ENCODE peak calls at places on chromosomes 4 and X, in seven cellular contexts. One of them, this sample, is unnamed.

GRCh38 chr4:69057620-69058409 is 38.5 kb upstream of the UGT2B7 start:
- DNase-seq in midbrain: no peak
- DNase-seq in NCI-H774: peak
- DNase-seq in stimulated activated CD4-positive, alpha-beta T cell treated with anti-CD3 and anti-CD28 coated beads, Interleukin-1b, Interleukin-23, amount 100 ng/mL, for 48 hours: no peak
- DNase-seq in A172: no peak
- DNase-seq in T-cell: no peak
- DNase-seq in activated CD4-positive, alpha-beta T cell treated with anti-CD3 and anti-CD28 coated beads, Interleukin-2, amount 50 U/mL, for 24 hours: no peak
- DNase-seq in this sample: peak

GRCh38 chrX:68703369-68703768 is 55.9 kb downstream of the STARD8 start:
- DNase-seq in A172: no peak
- DNase-seq in stimulated activated CD4-positive, alpha-beta T cell treated with anti-CD3 and anti-CD28 coated beads, Interleukin-1b, Interleukin-23, amount 100 ng/mL, for 48 hours: no peak
- DNase-seq in activated CD4-positive, alpha-beta T cell treated with anti-CD3 and anti-CD28 coated beads, Interleukin-2, amount 50 U/mL, for 24 hours: no peak
- DNase-seq in T-cell: no peak
- DNase-seq in NCI-H774: no peak
- DNase-seq in midbrain: no peak
- DNase-seq in this sample: peak

GRCh38 chr4:93828830-93829530 is 427 bp downstream of the ATOH1 start:
- DNase-seq in A172: no peak
- DNase-seq in T-cell: no peak
- DNase-seq in activated CD4-positive, alpha-beta T cell treated with anti-CD3 and anti-CD28 coated beads, Interleukin-2, amount 50 U/mL, for 24 hours: no peak
- DNase-seq in stimulated activated CD4-positive, alpha-beta T cell treated with anti-CD3 and anti-CD28 coated beads, Interleukin-1b, Interleukin-23, amount 100 ng/mL, for 48 hours: no peak
- DNase-seq in midbrain: no peak
- DNase-seq in NCI-H774: no peak
- DNase-seq in this sample: no peak

GRCh38 chr4:126604273-126604867 is 1028.4 kb upstream of the INTU start:
- DNase-seq in T-cell: no peak
- DNase-seq in A172: peak
- DNase-seq in midbrain: peak
- DNase-seq in stimulated activated CD4-positive, alpha-beta T cell treated with anti-CD3 and anti-CD28 coated beads, Interleukin-1b, Interleukin-23, amount 100 ng/mL, for 48 hours: no peak
- DNase-seq in NCI-H774: no peak
- DNase-seq in activated CD4-positive, alpha-beta T cell treated with anti-CD3 and anti-CD28 coated beads, Interleukin-2, amount 50 U/mL, for 24 hours: no peak
- DNase-seq in this sample: peak

GRCh38 chrX:39652336-39652735 is 445.4 kb downstream of the BCOR start:
- DNase-seq in activated CD4-positive, alpha-beta T cell treated with anti-CD3 and anti-CD28 coated beads, Interleukin-2, amount 50 U/mL, for 24 hours: no peak
- DNase-seq in A172: no peak
- DNase-seq in NCI-H774: no peak
- DNase-seq in midbrain: no peak
- DNase-seq in stimulated activated CD4-positive, alpha-beta T cell treated with anti-CD3 and anti-CD28 coated beads, Interleukin-1b, Interleukin-23, amount 100 ng/mL, for 48 hours: peak
- DNase-seq in T-cell: no peak
- DNase-seq in this sample: no peak

GRCh38 chr4:152776352-152776751 is 3.2 kb downstream of the TIGD4 start:
- DNase-seq in midbrain: no peak
- DNase-seq in activated CD4-positive, alpha-beta T cell treated with anti-CD3 and anti-CD28 coated beads, Interleukin-2, amount 50 U/mL, for 24 hours: no peak
- DNase-seq in T-cell: no peak
- DNase-seq in A172: no peak
- DNase-seq in NCI-H774: no peak
- DNase-seq in stimulated activated CD4-positive, alpha-beta T cell treated with anti-CD3 and anti-CD28 coated beads, Interleukin-1b, Interleukin-23, amount 100 ng/mL, for 48 hours: no peak
- DNase-seq in this sample: no peak

GRCh38 chrX:45422216-45422925 is 221.7 kb upstream of the DIPK2B start:
- DNase-seq in NCI-H774: no peak
- DNase-seq in T-cell: no peak
- DNase-seq in activated CD4-positive, alpha-beta T cell treated with anti-CD3 and anti-CD28 coated beads, Interleukin-2, amount 50 U/mL, for 24 hours: no peak
- DNase-seq in stimulated activated CD4-positive, alpha-beta T cell treated with anti-CD3 and anti-CD28 coated beads, Interleukin-1b, Interleukin-23, amount 100 ng/mL, for 48 hours: no peak
- DNase-seq in midbrain: no peak
- DNase-seq in A172: peak
- DNase-seq in this sample: no peak

GRCh38 chr4:8911311-8912088 is 39.9 kb upstream of the HMX1 start:
- DNase-seq in T-cell: no peak
- DNase-seq in midbrain: peak
- DNase-seq in activated CD4-positive, alpha-beta T cell treated with anti-CD3 and anti-CD28 coated beads, Interleukin-2, amount 50 U/mL, for 24 hours: no peak
- DNase-seq in A172: peak
- DNase-seq in stimulated activated CD4-positive, alpha-beta T cell treated with anti-CD3 and anti-CD28 coated beads, Interleukin-1b, Interleukin-23, amount 100 ng/mL, for 48 hours: no peak
- DNase-seq in NCI-H774: no peak
- DNase-seq in this sample: no peak

GRCh38 chr4:128355301-128355700 is 67.7 kb upstream of the PGRMC2 start:
- DNase-seq in stimulated activated CD4-positive, alpha-beta T cell treated with anti-CD3 and anti-CD28 coated beads, Interleukin-1b, Interleukin-23, amount 100 ng/mL, for 48 hours: no peak
- DNase-seq in A172: peak
- DNase-seq in activated CD4-positive, alpha-beta T cell treated with anti-CD3 and anti-CD28 coated beads, Interleukin-2, amount 50 U/mL, for 24 hours: no peak
- DNase-seq in midbrain: no peak
- DNase-seq in NCI-H774: no peak
- DNase-seq in T-cell: no peak
- DNase-seq in this sample: peak

GRCh38 chr4:122576261-122577188 is 44.3 kb downstream of the IL21 start:
- DNase-seq in A172: peak
- DNase-seq in NCI-H774: peak
- DNase-seq in midbrain: peak
- DNase-seq in activated CD4-positive, alpha-beta T cell treated with anti-CD3 and anti-CD28 coated beads, Interleukin-2, amount 50 U/mL, for 24 hours: no peak
- DNase-seq in T-cell: no peak
- DNase-seq in stimulated activated CD4-positive, alpha-beta T cell treated with anti-CD3 and anti-CD28 coated beads, Interleukin-1b, Interleukin-23, amount 100 ng/mL, for 48 hours: peak
- DNase-seq in this sample: peak

GRCh38 chr4:75036046-75036445 is 103.1 kb downstream of the PARM1 start:
- DNase-seq in NCI-H774: no peak
- DNase-seq in midbrain: no peak
- DNase-seq in stimulated activated CD4-positive, alpha-beta T cell treated with anti-CD3 and anti-CD28 coated beads, Interleukin-1b, Interleukin-23, amount 100 ng/mL, for 48 hours: no peak
- DNase-seq in A172: no peak
- DNase-seq in T-cell: no peak
- DNase-seq in activated CD4-positive, alpha-beta T cell treated with anti-CD3 and anti-CD28 coated beads, Interleukin-2, amount 50 U/mL, for 24 hours: no peak
- DNase-seq in this sample: no peak

GRCh38 chr4:185421366-185422124 is 4.2 kb downstream of the UFSP2 start:
- DNase-seq in activated CD4-positive, alpha-beta T cell treated with anti-CD3 and anti-CD28 coated beads, Interleukin-2, amount 50 U/mL, for 24 hours: no peak
- DNase-seq in stimulated activated CD4-positive, alpha-beta T cell treated with anti-CD3 and anti-CD28 coated beads, Interleukin-1b, Interleukin-23, amount 100 ng/mL, for 48 hours: no peak
- DNase-seq in NCI-H774: no peak
- DNase-seq in midbrain: no peak
- DNase-seq in T-cell: no peak
- DNase-seq in A172: peak
- DNase-seq in this sample: peak

GRCh38 chrX:71183341-71183740 is 38.7 kb downstream of the NLGN3 start:
- DNase-seq in A172: no peak
- DNase-seq in midbrain: no peak
- DNase-seq in activated CD4-positive, alpha-beta T cell treated with anti-CD3 and anti-CD28 coated beads, Interleukin-2, amount 50 U/mL, for 24 hours: no peak
- DNase-seq in T-cell: no peak
- DNase-seq in NCI-H774: no peak
- DNase-seq in stimulated activated CD4-positive, alpha-beta T cell treated with anti-CD3 and anti-CD28 coated beads, Interleukin-1b, Interleukin-23, amount 100 ng/mL, for 48 hours: no peak
- DNase-seq in this sample: no peak

GRCh38 chr4:38368612-38369011 is 295.4 kb upstream of the KLF3 start:
- DNase-seq in NCI-H774: no peak
- DNase-seq in activated CD4-positive, alpha-beta T cell treated with anti-CD3 and anti-CD28 coated beads, Interleukin-2, amount 50 U/mL, for 24 hours: no peak
- DNase-seq in stimulated activated CD4-positive, alpha-beta T cell treated with anti-CD3 and anti-CD28 coated beads, Interleukin-1b, Interleukin-23, amount 100 ng/mL, for 48 hours: peak
- DNase-seq in A172: peak
- DNase-seq in T-cell: no peak
- DNase-seq in midbrain: no peak
- DNase-seq in this sample: peak

GRCh38 chr4:104531390-104531789 is 36.7 kb upstream of the CXXC4 start:
- DNase-seq in T-cell: no peak
- DNase-seq in stimulated activated CD4-positive, alpha-beta T cell treated with anti-CD3 and anti-CD28 coated beads, Interleukin-1b, Interleukin-23, amount 100 ng/mL, for 48 hours: no peak
- DNase-seq in A172: no peak
- DNase-seq in NCI-H774: no peak
- DNase-seq in activated CD4-positive, alpha-beta T cell treated with anti-CD3 and anti-CD28 coated beads, Interleukin-2, amount 50 U/mL, for 24 hours: no peak
- DNase-seq in midbrain: peak
- DNase-seq in this sample: no peak

GRCh38 chrX:46178763-46179162 is 366.5 kb downstream of the ZNF674 start:
- DNase-seq in T-cell: no peak
- DNase-seq in NCI-H774: no peak
- DNase-seq in midbrain: no peak
- DNase-seq in stimulated activated CD4-positive, alpha-beta T cell treated with anti-CD3 and anti-CD28 coated beads, Interleukin-1b, Interleukin-23, amount 100 ng/mL, for 48 hours: no peak
- DNase-seq in activated CD4-positive, alpha-beta T cell treated with anti-CD3 and anti-CD28 coated beads, Interleukin-2, amount 50 U/mL, for 24 hours: no peak
- DNase-seq in A172: peak
- DNase-seq in this sample: no peak

GRCh38 chrX:68139791-68140190 is 293.5 kb downstream of the OPHN1 start:
- DNase-seq in stimulated activated CD4-positive, alpha-beta T cell treated with anti-CD3 and anti-CD28 coated beads, Interleukin-1b, Interleukin-23, amount 100 ng/mL, for 48 hours: no peak
- DNase-seq in NCI-H774: no peak
- DNase-seq in activated CD4-positive, alpha-beta T cell treated with anti-CD3 and anti-CD28 coated beads, Interleukin-2, amount 50 U/mL, for 24 hours: no peak
- DNase-seq in A172: no peak
- DNase-seq in midbrain: no peak
- DNase-seq in T-cell: no peak
- DNase-seq in this sample: no peak

GRCh38 chr4:155772459-155773195 is 13.8 kb downstream of the GUCY1B1 start:
- DNase-seq in T-cell: no peak
- DNase-seq in A172: no peak
- DNase-seq in activated CD4-positive, alpha-beta T cell treated with anti-CD3 and anti-CD28 coated beads, Interleukin-2, amount 50 U/mL, for 24 hours: no peak
- DNase-seq in NCI-H774: no peak
- DNase-seq in stimulated activated CD4-positive, alpha-beta T cell treated with anti-CD3 and anti-CD28 coated beads, Interleukin-1b, Interleukin-23, amount 100 ng/mL, for 48 hours: no peak
- DNase-seq in midbrain: no peak
- DNase-seq in this sample: no peak

GRCh38 chr4:166239354-166239753 is 366.3 kb downstream of the TLL1 start:
- DNase-seq in activated CD4-positive, alpha-beta T cell treated with anti-CD3 and anti-CD28 coated beads, Interleukin-2, amount 50 U/mL, for 24 hours: no peak
- DNase-seq in stimulated activated CD4-positive, alpha-beta T cell treated with anti-CD3 and anti-CD28 coated beads, Interleukin-1b, Interleukin-23, amount 100 ng/mL, for 48 hours: no peak
- DNase-seq in NCI-H774: no peak
- DNase-seq in midbrain: no peak
- DNase-seq in A172: no peak
- DNase-seq in T-cell: no peak
- DNase-seq in this sample: no peak

GRCh38 chr4:151436093-151436518 is 27.1 kb downstream of the FHIP1A start:
- DNase-seq in T-cell: no peak
- DNase-seq in stimulated activated CD4-positive, alpha-beta T cell treated with anti-CD3 and anti-CD28 coated beads, Interleukin-1b, Interleukin-23, amount 100 ng/mL, for 48 hours: no peak
- DNase-seq in midbrain: no peak
- DNase-seq in NCI-H774: no peak
- DNase-seq in A172: peak
- DNase-seq in activated CD4-positive, alpha-beta T cell treated with anti-CD3 and anti-CD28 coated beads, Interleukin-2, amount 50 U/mL, for 24 hours: no peak
- DNase-seq in this sample: peak

GRCh38 chrX:97841544-97842179 is 958.0 kb downstream of the RPA4 start:
- DNase-seq in midbrain: no peak
- DNase-seq in A172: no peak
- DNase-seq in NCI-H774: no peak
- DNase-seq in T-cell: no peak
- DNase-seq in activated CD4-positive, alpha-beta T cell treated with anti-CD3 and anti-CD28 coated beads, Interleukin-2, amount 50 U/mL, for 24 hours: no peak
- DNase-seq in stimulated activated CD4-positive, alpha-beta T cell treated with anti-CD3 and anti-CD28 coated beads, Interleukin-1b, Interleukin-23, amount 100 ng/mL, for 48 hours: no peak
- DNase-seq in this sample: no peak

GRCh38 chr4:57303012-57303751 is 193.0 kb upstream of the IGFBP7 start:
- DNase-seq in A172: peak
- DNase-seq in stimulated activated CD4-positive, alpha-beta T cell treated with anti-CD3 and anti-CD28 coated beads, Interleukin-1b, Interleukin-23, amount 100 ng/mL, for 48 hours: no peak
- DNase-seq in activated CD4-positive, alpha-beta T cell treated with anti-CD3 and anti-CD28 coated beads, Interleukin-2, amount 50 U/mL, for 24 hours: no peak
- DNase-seq in midbrain: peak
- DNase-seq in NCI-H774: no peak
- DNase-seq in T-cell: no peak
- DNase-seq in this sample: peak

This sample was measured in HT1080.